ENCODE peak calls at places on chromosome 6, in seven cellular contexts. Z is A549, E is EL, P is brain microvascular endothelial cell, I is NCI-H1092, T is right cardiac atrium, N is GM12892. Y is an unnamed sample.

GRCh38 chr6:144155529-144155928 is 5.2 kb downstream of the STX11 start:
- DNase-seq in P (no peak), Z (no peak), T (no peak), I (no peak), N (peak; percentile 19), E (no peak), Y (no peak)

GRCh38 chr6:156832166-156832743 is 55.1 kb downstream of the ARID1B start:
- DNase-seq in Z (peak; percentile 50), I (peak; percentile 87), T (peak; percentile 53), E (peak; percentile 42), N (no peak), P (peak; percentile 64), Y (no peak)

GRCh38 chr6:75489025-75489424 is 4.6 kb downstream of the FILIP1 start:
- DNase-seq in N (no peak), E (no peak), T (no peak), Z (no peak), P (peak; percentile 54), I (no peak), Y (no peak)

GRCh38 chr6:42947950-42948349 is 12.6 kb upstream of the GNMT start:
- DNase-seq in E (no peak), N (no peak), I (no peak), Z (no peak), P (no peak), T (no peak), Y (no peak)

GRCh38 chr6:170271771-170272314 is 19.0 kb downstream of the DLL1 start:
- DNase-seq in I (no peak), P (no peak), E (no peak), N (peak; percentile 87), Z (no peak), T (no peak), Y (peak; percentile 56)

GRCh38 chr6:24520929-24521546 is 26.3 kb downstream of the ALDH5A1 start:
- DNase-seq in N (no peak), Z (peak; percentile 48), P (peak; percentile 31), T (peak; percentile 46), I (no peak), E (peak; percentile 51), Y (no peak)

GRCh38 chr6:37862992-37863391 is 43.5 kb downstream of the ZFAND3 start:
- DNase-seq in T (no peak), P (no peak), N (no peak), I (no peak), E (peak; percentile 77), Z (peak; percentile 4), Y (no peak)

GRCh38 chr6:21396313-21396712 is 197.2 kb upstream of the SOX4 start:
- DNase-seq in P (peak; percentile 72), Z (no peak), N (no peak), E (peak; percentile 58), T (no peak), I (no peak), Y (no peak)

GRCh38 chr6:162708971-162709370 is 18.6 kb downstream of the PRKN start:
- DNase-seq in T (no peak), P (no peak), I (no peak), E (no peak), N (no peak), Z (no peak), Y (no peak)

GRCh38 chr6:106730672-106731071 is 101.3 kb downstream of the QRSL1 start:
- DNase-seq in N (no peak), T (no peak), P (no peak), Z (no peak), E (no peak), I (no peak), Y (no peak)

GRCh38 chr6:39543950-39544349 is 181.3 kb downstream of the KIF6 start:
- DNase-seq in I (no peak), Z (no peak), E (no peak), P (no peak), N (no peak), T (no peak), Y (no peak)

Y was measured in CD4-positive, alpha-beta T cell.